ENCODE peak calls at places on chromosomes 3 and 15, in four cellular contexts. T is foreskin fibroblast, Y is spleen, E is cardiac fibroblast. S is an unnamed sample.
A peak's percentile ranks its signal among the peaks of the same experiment; 100 is the strongest.

GRCh38 chr15:46061002-46061401 is 426.2 kb downstream of the SQOR start:
- DNase-seq in T (no peak), Y (no peak), E (no peak), S (no peak)

GRCh38 chr3:143975549-143976152 is 4.0 kb downstream of the DIPK2A start:
- DNase-seq in T (peak; percentile 87), Y (no peak), E (peak; percentile 84), S (no peak)

GRCh38 chr3:30292192-30292893 is 314.1 kb upstream of the TGFBR2 start:
- DNase-seq in T (peak; percentile 77), Y (no peak), E (peak; percentile 76), S (no peak)

GRCh38 chr15:80531388-80532184 is 127.4 kb downstream of the ARNT2 start:
- DNase-seq in T (peak; percentile 37), Y (no peak), E (peak; percentile 78), S (no peak)

GRCh38 chr3:124372784-124373183 is 357.5 kb upstream of the UMPS start:
- DNase-seq in T (no peak), Y (no peak), E (no peak), S (no peak)

GRCh38 chr3:45639044-45639392 is 44.5 kb downstream of the LIMD1 start:
- DNase-seq in T (no peak), Y (no peak), E (no peak), S (no peak)

GRCh38 chr3:194261581-194262063 is 89.5 kb downstream of the CPN2 start:
- DNase-seq in T (no peak), Y (no peak), E (no peak), S (peak; percentile 39)

GRCh38 chr3:42118762-42119361 is 27.7 kb downstream of the TRAK1 start:
- DNase-seq in T (peak; percentile 52), Y (no peak), E (peak; percentile 31), S (no peak)

GRCh38 chr3:23709987-23710386 is 95.8 kb upstream of the UBE2E1 start:
- DNase-seq in T (no peak), Y (no peak), E (no peak), S (no peak)

GRCh38 chr3:23448998-23449537 is 245.9 kb downstream of the UBE2E2 start:
- DNase-seq in T (no peak), Y (no peak), E (no peak), S (no peak)

GRCh38 chr3:23941440-23941839 is 3.6 kb upstream of the NR1D2 start:
- DNase-seq in T (no peak), Y (no peak), E (no peak), S (no peak)

GRCh38 chr3:118991775-118992174 is 42.9 kb downstream of the IGSF11 start:
- DNase-seq in T (no peak), Y (no peak), E (no peak), S (no peak)

GRCh38 chr3:176663819-176664218 is 533.5 kb downstream of the TBL1XR1 start:
- DNase-seq in T (peak; percentile 82), Y (no peak), E (peak; percentile 81), S (no peak)

GRCh38 chr15:28289694-28290463 is 32.1 kb downstream of the HERC2 start:
- DNase-seq in T (no peak), Y (no peak), E (no peak), S (no peak)

GRCh38 chr3:139284221-139284620 is 59.6 kb upstream of the MRPS22 start:
- DNase-seq in T (peak; percentile 93), Y (no peak), E (peak; percentile 14), S (no peak)

GRCh38 chr3:112293368-112294321 is at the start of gene SLC9C1:
- DNase-seq in T (peak; percentile 80), Y (no peak), E (peak; percentile 91), S (peak; percentile 36)
- H3K4me3 ChIP-seq in T (peak within 1 kb of the TSS; percentile 46), Y (peak within 1 kb of the TSS; percentile 64), E (peak within 1 kb of the TSS; percentile 52), S (peak within 1 kb of the TSS; percentile 48)

DNA sequence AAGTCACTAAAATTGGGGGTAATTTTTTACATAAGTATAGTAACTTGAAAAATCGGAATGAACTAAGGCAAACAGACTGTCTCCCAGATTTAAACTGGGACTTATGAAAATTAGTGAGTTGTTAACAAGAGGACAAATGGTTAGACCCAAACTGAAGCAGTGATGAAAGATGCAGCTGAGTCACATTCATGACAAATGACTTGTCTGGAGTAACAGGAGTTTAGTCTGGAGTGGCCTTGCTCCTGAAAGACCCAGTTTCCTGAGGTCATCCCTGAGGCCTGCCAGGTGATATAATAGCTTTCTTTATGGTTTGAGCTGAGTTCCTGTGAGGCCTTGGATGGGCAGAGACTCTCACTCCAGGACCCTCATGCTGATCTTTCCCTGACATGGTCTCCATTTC is 9.6 kb upstream of the CTDSPL start:
- DNase-seq in T (peak; percentile 60), Y (peak; percentile 14), E (no peak), S (no peak)
- H3K4me3 ChIP-seq in T (no peak overlapping the region), Y (no peak overlapping the region), E (no peak overlapping the region), S (no peak overlapping the region)

GRCh38 chr3:33025648-33026178 is 71.2 kb downstream of the GLB1 start:
- DNase-seq in T (no peak), Y (no peak), E (no peak), S (no peak)

GRCh38 chr3:33023176-33024136 is 72.0 kb downstream of the CCR4 start:
- DNase-seq in T (no peak), Y (no peak), E (no peak), S (no peak)

GRCh38 chr3:33026267-33026666 is 70.7 kb downstream of the GLB1 start:
- DNase-seq in T (no peak), Y (no peak), E (no peak), S (no peak)

GRCh38 chr3:33030246-33030645 is 66.7 kb downstream of the GLB1 start:
- DNase-seq in T (no peak), Y (no peak), E (no peak), S (no peak)

GRCh38 chr3:33027091-33027490 is 69.9 kb downstream of the GLB1 start:
- DNase-seq in T (no peak), Y (no peak), E (no peak), S (no peak)
- H3K4me3 ChIP-seq in T (no peak overlapping the region), Y (no peak overlapping the region), E (no peak overlapping the region), S (no peak overlapping the region)

DNA sequence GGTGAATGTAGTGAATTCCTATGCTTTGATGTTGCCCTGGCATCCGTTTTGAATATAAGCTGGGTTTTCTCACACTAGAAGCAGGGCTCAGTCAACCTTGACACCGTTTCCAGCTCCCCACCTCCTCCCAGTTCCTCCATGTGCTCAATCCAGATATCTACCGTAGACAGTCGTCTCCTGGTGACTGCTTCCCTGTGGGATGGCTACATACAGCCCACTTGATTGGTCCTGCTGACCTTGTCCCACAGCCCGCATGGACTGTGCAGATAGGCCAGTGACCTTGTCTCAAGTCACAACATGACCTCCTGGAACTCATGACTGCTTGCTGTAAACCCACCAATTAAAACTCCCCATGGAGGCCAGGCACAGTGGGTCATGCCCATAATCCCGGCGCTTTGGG is 8.1 kb downstream of the SEMA7A start:
- DNase-seq in T (no peak), Y (no peak), E (no peak), S (no peak)
- H3K4me3 ChIP-seq in T (no peak overlapping the region), Y (peak overlapping the region; percentile 94), E (no peak overlapping the region), S (no peak overlapping the region)

GRCh38 chr15:40309344-40309862 is 1.7 kb upstream of the PLCB2 start:
- DNase-seq in T (no peak), Y (peak; percentile 75), E (no peak), S (no peak)
- H3K4me3 ChIP-seq in T (no peak overlapping the region), Y (peak overlapping the region; percentile 81), E (no peak overlapping the region), S (no peak overlapping the region)

GRCh38 chr3:9401986-9402385 is 4.6 kb downstream of the SETD5 start:
- DNase-seq in T (no peak), Y (no peak), E (no peak), S (no peak)
- H3K4me3 ChIP-seq in T (peak overlapping the region; percentile 19), Y (no peak overlapping the region), E (peak overlapping the region; percentile 11), S (no peak overlapping the region)

DNA sequence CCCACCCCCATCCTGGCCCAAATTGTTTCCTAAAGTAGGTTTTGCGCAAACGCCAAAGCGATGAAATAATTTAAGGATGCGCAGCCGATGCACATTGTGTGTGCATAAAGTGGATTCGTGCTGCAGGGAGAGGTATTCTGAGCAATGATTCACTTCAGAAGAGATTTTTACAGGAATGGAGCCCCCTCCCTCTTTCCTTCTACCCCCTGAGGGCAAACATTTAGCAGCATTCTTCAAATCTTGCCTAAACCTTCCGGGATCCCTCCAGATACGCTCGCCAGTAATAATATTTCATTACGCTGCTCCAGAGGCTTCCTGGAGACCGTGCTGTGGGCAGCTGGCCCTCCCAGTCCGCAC is 14.6 kb downstream of the ZIC4 start:
- DNase-seq in T (no peak), Y (no peak), E (no peak), S (no peak)
- H3K4me3 ChIP-seq in T (peak overlapping the region; percentile 44), Y (peak overlapping the region; percentile 51), E (no peak overlapping the region), S (no peak overlapping the region)

DNA sequence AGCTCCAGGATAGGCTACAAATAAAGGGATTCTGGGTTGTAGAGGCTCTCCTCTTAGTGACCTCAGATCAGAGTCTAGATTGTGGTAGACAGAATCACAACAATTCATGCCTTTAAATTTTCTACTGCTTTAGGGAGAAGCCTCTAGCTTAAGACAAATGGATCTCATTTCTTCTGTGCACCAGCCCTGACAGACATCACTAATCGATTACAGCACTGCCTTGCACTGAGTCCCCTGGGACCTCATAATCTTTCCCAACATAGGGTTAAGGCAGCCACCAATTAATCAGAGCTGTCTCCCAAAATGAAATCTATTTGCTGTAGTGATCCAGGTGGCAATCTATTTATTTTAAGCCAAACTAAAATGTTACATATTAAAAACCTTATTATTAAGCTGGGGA is 436.5 kb upstream of the WNT5A start:
- DNase-seq in T (no peak), Y (no peak), E (no peak), S (no peak)
- H3K4me3 ChIP-seq in T (no peak overlapping the region), Y (no peak overlapping the region), E (no peak overlapping the region), S (no peak overlapping the region)